ENCODE peak calls at places on chromosomes 3 and 15, in four cellular contexts. E is foreskin fibroblast; S is activated naive CD4-positive, alpha-beta T cell; Z is anterior cingulate cortex. F is an unnamed sample.

GRCh38 chr15:56765252-56765651 is 31.9 kb upstream of the ZNF280D start:
- DNase-seq in E (peak), S (no peak), Z (peak), F (no peak)

GRCh38 chr3:45273681-45274515 is 47.8 kb upstream of the TMEM158 start:
- DNase-seq in E (peak), S (no peak), Z (no peak), F (no peak)

GRCh38 chr3:134367869-134368750 is 6.1 kb downstream of the AMOTL2 start:
- DNase-seq in E (no peak), S (no peak), Z (no peak), F (no peak)

GRCh38 chr15:100704281-100705055 is 102.1 kb downstream of the ASB7 start:
- DNase-seq in E (peak), S (no peak), Z (no peak), F (no peak)

GRCh38 chr3:123098411-123099330 is 31.8 kb downstream of the PDIA5 start:
- DNase-seq in E (no peak), S (no peak), Z (no peak), F (no peak)

GRCh38 chr3:107260221-107260620 is 117.0 kb upstream of the CCDC54 start:
- DNase-seq in E (no peak), S (no peak), Z (no peak), F (no peak)

GRCh38 chr3:106814231-106814630 is 563.0 kb upstream of the CCDC54 start:
- DNase-seq in E (no peak), S (no peak), Z (peak), F (no peak)

GRCh38 chr3:58661836-58662235 is 4.7 kb downstream of the FAM3D start:
- DNase-seq in E (no peak), S (no peak), Z (no peak), F (no peak)

GRCh38 chr15:101496198-101496986 is 6.9 kb upstream of the PCSK6 start:
- DNase-seq in E (no peak), S (no peak), Z (no peak), F (no peak)

GRCh38 chr3:62373215-62373614 is at the start of gene FEZF2:
- DNase-seq in E (no peak), S (no peak), Z (no peak), F (no peak)

GRCh38 chr15:56325186-56325585 is 40.0 kb upstream of the TEX9 start:
- DNase-seq in E (peak), S (no peak), Z (no peak), F (no peak)

GRCh38 chr15:72784233-72784876 is 797 bp upstream of the ADPGK start:
- DNase-seq in E (peak), S (no peak), Z (peak), F (peak)

GRCh38 chr15:68399096-68400065 is 32.6 kb downstream of the ITGA11 start:
- DNase-seq in E (no peak), S (no peak), Z (no peak), F (no peak)

GRCh38 chr3:14502472-14502871 is 37.7 kb downstream of the GRIP2 start:
- DNase-seq in E (no peak), S (no peak), Z (no peak), F (no peak)

GRCh38 chr3:72661115-72661457 is 187.2 kb downstream of the SHQ1 start:
- DNase-seq in E (peak), S (no peak), Z (peak), F (no peak)

GRCh38 chr3:61730058-61730457 is 168.7 kb downstream of the PTPRG start:
- DNase-seq in E (peak), S (no peak), Z (no peak), F (no peak)

GRCh38 chr3:143135150-143135549 is 15.6 kb downstream of the CHST2 start:
- DNase-seq in E (peak), S (no peak), Z (no peak), F (no peak)

GRCh38 chr3:172213168-172213567 is 173.8 kb downstream of the FNDC3B start:
- DNase-seq in E (no peak), S (no peak), Z (no peak), F (no peak)

GRCh38 chr15:63945005-63945788 is 101.1 kb downstream of the DAPK2 start:
- DNase-seq in E (peak), S (peak), Z (peak), F (peak)

GRCh38 chr3:145951431-145951830 is 209.6 kb downstream of the PLOD2 start:
- DNase-seq in E (no peak), S (no peak), Z (no peak), F (no peak)

GRCh38 chr3:112303811-112304325 is 9.9 kb upstream of the SLC9C1 start:
- DNase-seq in E (no peak), S (no peak), Z (peak), F (no peak)